ENCODE peak calls at places on chromosomes 11 and 22, in nine cellular contexts. One of them, this sample, is unnamed.

GRCh38 chr11:103541186-103541795 is 432.1 kb downstream of the DYNC2H1 start:
- DNase-seq in neuronal stem cell: no peak
- DNase-seq in iPS-NIHi11: no peak
- DNase-seq in RCC 7860: no peak
- DNase-seq in stimulated activated CD8-positive, alpha-beta memory T cell treated with anti-CD3 and anti-CD28 coated beads, Interleukin-7, amount 100 ng/mL, for 24 hours: no peak
- DNase-seq in BJ: no peak
- DNase-seq in mammary epithelial cell: peak
- DNase-seq in lower leg skin: peak
- DNase-seq in spleen: no peak
- DNase-seq in this sample: peak

GRCh38 chr11:64362339-64362738 is 3.4 kb downstream of the RPS6KA4 start:
- DNase-seq in mammary epithelial cell: no peak
- DNase-seq in neuronal stem cell: no peak
- DNase-seq in stimulated activated CD8-positive, alpha-beta memory T cell treated with anti-CD3 and anti-CD28 coated beads, Interleukin-7, amount 100 ng/mL, for 24 hours: no peak
- DNase-seq in BJ: no peak
- DNase-seq in spleen: no peak
- DNase-seq in iPS-NIHi11: no peak
- DNase-seq in lower leg skin: no peak
- DNase-seq in RCC 7860: no peak
- DNase-seq in this sample: no peak

GRCh38 chr22:46269564-46269963 is 1.8 kb downstream of the TTC38 start:
- DNase-seq in stimulated activated CD8-positive, alpha-beta memory T cell treated with anti-CD3 and anti-CD28 coated beads, Interleukin-7, amount 100 ng/mL, for 24 hours: no peak
- DNase-seq in BJ: no peak
- DNase-seq in lower leg skin: no peak
- DNase-seq in iPS-NIHi11: no peak
- DNase-seq in spleen: no peak
- DNase-seq in RCC 7860: no peak
- DNase-seq in neuronal stem cell: no peak
- DNase-seq in mammary epithelial cell: no peak
- DNase-seq in this sample: no peak

GRCh38 chr11:43942651-43943356 is 367 bp downstream of the C11orf96 start:
- DNase-seq in BJ: no peak
- DNase-seq in iPS-NIHi11: peak
- DNase-seq in spleen: no peak
- DNase-seq in neuronal stem cell: no peak
- DNase-seq in lower leg skin: no peak
- DNase-seq in RCC 7860: no peak
- DNase-seq in mammary epithelial cell: no peak
- DNase-seq in stimulated activated CD8-positive, alpha-beta memory T cell treated with anti-CD3 and anti-CD28 coated beads, Interleukin-7, amount 100 ng/mL, for 24 hours: no peak
- DNase-seq in this sample: peak

GRCh38 chr11:17578296-17578695 is 31.2 kb downstream of the OTOG start:
- DNase-seq in neuronal stem cell: no peak
- DNase-seq in mammary epithelial cell: no peak
- DNase-seq in iPS-NIHi11: no peak
- DNase-seq in BJ: no peak
- DNase-seq in spleen: peak
- DNase-seq in lower leg skin: no peak
- DNase-seq in RCC 7860: no peak
- DNase-seq in stimulated activated CD8-positive, alpha-beta memory T cell treated with anti-CD3 and anti-CD28 coated beads, Interleukin-7, amount 100 ng/mL, for 24 hours: no peak
- DNase-seq in this sample: no peak

GRCh38 chr22:20253161-20253560 is 15.0 kb downstream of the RTN4R start:
- DNase-seq in stimulated activated CD8-positive, alpha-beta memory T cell treated with anti-CD3 and anti-CD28 coated beads, Interleukin-7, amount 100 ng/mL, for 24 hours: no peak
- DNase-seq in iPS-NIHi11: no peak
- DNase-seq in spleen: no peak
- DNase-seq in mammary epithelial cell: no peak
- DNase-seq in lower leg skin: no peak
- DNase-seq in neuronal stem cell: no peak
- DNase-seq in BJ: no peak
- DNase-seq in RCC 7860: no peak
- DNase-seq in this sample: no peak

GRCh38 chr22:38872831-38873248 is 824 bp upstream of the CBX6 start:
- DNase-seq in RCC 7860: no peak
- DNase-seq in mammary epithelial cell: no peak
- DNase-seq in iPS-NIHi11: peak
- DNase-seq in BJ: no peak
- DNase-seq in stimulated activated CD8-positive, alpha-beta memory T cell treated with anti-CD3 and anti-CD28 coated beads, Interleukin-7, amount 100 ng/mL, for 24 hours: no peak
- DNase-seq in lower leg skin: peak
- DNase-seq in spleen: peak
- DNase-seq in neuronal stem cell: no peak
- DNase-seq in this sample: no peak

GRCh38 chr11:15341587-15341986 is 226.9 kb downstream of the INSC start:
- DNase-seq in mammary epithelial cell: no peak
- DNase-seq in BJ: no peak
- DNase-seq in iPS-NIHi11: peak
- DNase-seq in RCC 7860: no peak
- DNase-seq in stimulated activated CD8-positive, alpha-beta memory T cell treated with anti-CD3 and anti-CD28 coated beads, Interleukin-7, amount 100 ng/mL, for 24 hours: no peak
- DNase-seq in lower leg skin: no peak
- DNase-seq in neuronal stem cell: no peak
- DNase-seq in spleen: no peak
- DNase-seq in this sample: no peak

GRCh38 chr11:44207292-44207691 is 102.6 kb downstream of the ALX4 start:
- DNase-seq in mammary epithelial cell: no peak
- DNase-seq in spleen: no peak
- DNase-seq in iPS-NIHi11: no peak
- DNase-seq in neuronal stem cell: no peak
- DNase-seq in BJ: no peak
- DNase-seq in lower leg skin: no peak
- DNase-seq in stimulated activated CD8-positive, alpha-beta memory T cell treated with anti-CD3 and anti-CD28 coated beads, Interleukin-7, amount 100 ng/mL, for 24 hours: no peak
- DNase-seq in RCC 7860: no peak
- DNase-seq in this sample: no peak

GRCh38 chr22:41833369-41834004 is 582 bp downstream of the SREBF2 start:
- DNase-seq in stimulated activated CD8-positive, alpha-beta memory T cell treated with anti-CD3 and anti-CD28 coated beads, Interleukin-7, amount 100 ng/mL, for 24 hours: no peak
- DNase-seq in BJ: no peak
- DNase-seq in spleen: peak
- DNase-seq in neuronal stem cell: no peak
- DNase-seq in iPS-NIHi11: peak
- DNase-seq in lower leg skin: no peak
- DNase-seq in RCC 7860: no peak
- DNase-seq in mammary epithelial cell: peak
- DNase-seq in this sample: no peak

GRCh38 chr11:36007127-36007824 is 63.4 kb downstream of the LDLRAD3 start:
- DNase-seq in stimulated activated CD8-positive, alpha-beta memory T cell treated with anti-CD3 and anti-CD28 coated beads, Interleukin-7, amount 100 ng/mL, for 24 hours: no peak
- DNase-seq in lower leg skin: no peak
- DNase-seq in neuronal stem cell: no peak
- DNase-seq in BJ: no peak
- DNase-seq in RCC 7860: no peak
- DNase-seq in mammary epithelial cell: no peak
- DNase-seq in iPS-NIHi11: no peak
- DNase-seq in spleen: no peak
- DNase-seq in this sample: peak

GRCh38 chr11:65522640-65523322 is 2.1 kb upstream of the SCYL1 start:
- DNase-seq in iPS-NIHi11: no peak
- DNase-seq in stimulated activated CD8-positive, alpha-beta memory T cell treated with anti-CD3 and anti-CD28 coated beads, Interleukin-7, amount 100 ng/mL, for 24 hours: no peak
- DNase-seq in BJ: no peak
- DNase-seq in neuronal stem cell: no peak
- DNase-seq in lower leg skin: no peak
- DNase-seq in mammary epithelial cell: no peak
- DNase-seq in RCC 7860: peak
- DNase-seq in spleen: peak
- DNase-seq in this sample: no peak

GRCh38 chr11:114272311-114272710 is 23.9 kb upstream of the NNMT start:
- DNase-seq in mammary epithelial cell: no peak
- DNase-seq in lower leg skin: no peak
- DNase-seq in BJ: no peak
- DNase-seq in neuronal stem cell: no peak
- DNase-seq in spleen: no peak
- DNase-seq in stimulated activated CD8-positive, alpha-beta memory T cell treated with anti-CD3 and anti-CD28 coated beads, Interleukin-7, amount 100 ng/mL, for 24 hours: no peak
- DNase-seq in RCC 7860: no peak
- DNase-seq in iPS-NIHi11: no peak
- DNase-seq in this sample: no peak

GRCh38 chr11:119983816-119984215 is 154.1 kb downstream of the TRIM29 start:
- DNase-seq in spleen: no peak
- DNase-seq in iPS-NIHi11: no peak
- DNase-seq in BJ: no peak
- DNase-seq in mammary epithelial cell: no peak
- DNase-seq in stimulated activated CD8-positive, alpha-beta memory T cell treated with anti-CD3 and anti-CD28 coated beads, Interleukin-7, amount 100 ng/mL, for 24 hours: no peak
- DNase-seq in lower leg skin: no peak
- DNase-seq in neuronal stem cell: no peak
- DNase-seq in RCC 7860: no peak
- DNase-seq in this sample: no peak

GRCh38 chr22:45246060-45246985 is 5.6 kb upstream of the KIAA0930 start:
- DNase-seq in stimulated activated CD8-positive, alpha-beta memory T cell treated with anti-CD3 and anti-CD28 coated beads, Interleukin-7, amount 100 ng/mL, for 24 hours: no peak
- DNase-seq in lower leg skin: peak
- DNase-seq in iPS-NIHi11: no peak
- DNase-seq in BJ: peak
- DNase-seq in neuronal stem cell: no peak
- DNase-seq in spleen: no peak
- DNase-seq in mammary epithelial cell: peak
- DNase-seq in RCC 7860: peak
- DNase-seq in this sample: peak

GRCh38 chr11:72631806-72632731 is 42.2 kb downstream of the PDE2A start:
- DNase-seq in stimulated activated CD8-positive, alpha-beta memory T cell treated with anti-CD3 and anti-CD28 coated beads, Interleukin-7, amount 100 ng/mL, for 24 hours: no peak
- DNase-seq in iPS-NIHi11: no peak
- DNase-seq in BJ: no peak
- DNase-seq in neuronal stem cell: no peak
- DNase-seq in mammary epithelial cell: no peak
- DNase-seq in lower leg skin: peak
- DNase-seq in RCC 7860: no peak
- DNase-seq in spleen: peak
- DNase-seq in this sample: no peak

GRCh38 chr11:123221611-123222010 is 26.6 kb upstream of the CLMP start:
- DNase-seq in spleen: no peak
- DNase-seq in stimulated activated CD8-positive, alpha-beta memory T cell treated with anti-CD3 and anti-CD28 coated beads, Interleukin-7, amount 100 ng/mL, for 24 hours: no peak
- DNase-seq in mammary epithelial cell: no peak
- DNase-seq in neuronal stem cell: no peak
- DNase-seq in BJ: no peak
- DNase-seq in RCC 7860: no peak
- DNase-seq in iPS-NIHi11: no peak
- DNase-seq in lower leg skin: no peak
- DNase-seq in this sample: no peak

GRCh38 chr11:18692941-18693760 is 5.4 kb upstream of the TMEM86A start:
- DNase-seq in iPS-NIHi11: no peak
- DNase-seq in RCC 7860: no peak
- DNase-seq in neuronal stem cell: no peak
- DNase-seq in lower leg skin: no peak
- DNase-seq in spleen: no peak
- DNase-seq in BJ: no peak
- DNase-seq in mammary epithelial cell: no peak
- DNase-seq in stimulated activated CD8-positive, alpha-beta memory T cell treated with anti-CD3 and anti-CD28 coated beads, Interleukin-7, amount 100 ng/mL, for 24 hours: no peak
- DNase-seq in this sample: no peak

GRCh38 chr11:118705111-118705741 is 25.8 kb upstream of the TREH start:
- DNase-seq in mammary epithelial cell: no peak
- DNase-seq in spleen: no peak
- DNase-seq in lower leg skin: no peak
- DNase-seq in iPS-NIHi11: no peak
- DNase-seq in RCC 7860: peak
- DNase-seq in stimulated activated CD8-positive, alpha-beta memory T cell treated with anti-CD3 and anti-CD28 coated beads, Interleukin-7, amount 100 ng/mL, for 24 hours: no peak
- DNase-seq in BJ: no peak
- DNase-seq in neuronal stem cell: no peak
- DNase-seq in this sample: no peak

GRCh38 chr22:44261164-44261860 is 51.4 kb downstream of the SHISAL1 start:
- DNase-seq in RCC 7860: no peak
- DNase-seq in iPS-NIHi11: no peak
- DNase-seq in BJ: no peak
- DNase-seq in spleen: no peak
- DNase-seq in lower leg skin: no peak
- DNase-seq in mammary epithelial cell: no peak
- DNase-seq in stimulated activated CD8-positive, alpha-beta memory T cell treated with anti-CD3 and anti-CD28 coated beads, Interleukin-7, amount 100 ng/mL, for 24 hours: no peak
- DNase-seq in neuronal stem cell: no peak
- DNase-seq in this sample: no peak

GRCh38 chr22:50733521-50734342 is 4.3 kb upstream of the ACR start:
- DNase-seq in spleen: peak
- DNase-seq in mammary epithelial cell: no peak
- DNase-seq in neuronal stem cell: no peak
- DNase-seq in lower leg skin: no peak
- DNase-seq in stimulated activated CD8-positive, alpha-beta memory T cell treated with anti-CD3 and anti-CD28 coated beads, Interleukin-7, amount 100 ng/mL, for 24 hours: no peak
- DNase-seq in BJ: no peak
- DNase-seq in iPS-NIHi11: no peak
- DNase-seq in RCC 7860: no peak
- DNase-seq in this sample: no peak

This sample was measured in foreskin keratinocyte.